ENCODE peak calls at places on chromosomes 13 and 19, in eight cellular contexts. I is DMS153; D is endothelial cell; F is WTC11; G is H7; Q is renal cortical epithelial cell; C is ascending aorta; Y is stimulated activated CD4-positive, alpha-beta T cell treated with anti-CD3 and anti-CD28 coated beads, Interleukin-12 subunit alpha, Interleukin-12 subunit beta, amount 100 ng/mL, for 4 hours. R is an unnamed sample.

GRCh38 chr13:49569993-49570689 is 15.2 kb downstream of the RCBTB1 start:
- DNase-seq in Y (no peak), D (no peak), F (no peak), Q (peak), C (no peak), G (no peak), I (no peak), R (no peak)

GRCh38 chr13:35157143-35157755 is 215.2 kb downstream of the NBEA start:
- DNase-seq in I (peak), D (peak), F (peak), C (no peak), Q (peak), G (peak), Y (no peak), R (no peak)

GRCh38 chr19:19110410-19111137 is 27.7 kb downstream of the TMEM161A start:
- DNase-seq in I (no peak), C (no peak), Y (peak), D (peak), Q (no peak), F (peak), G (peak), R (no peak)

GRCh38 chr19:10751109-10751972 is 33.5 kb downstream of the DNM2 start:
- DNase-seq in C (no peak), I (peak), Y (no peak), Q (peak), G (no peak), F (no peak), D (peak), R (no peak)

GRCh38 chr19:38250821-38251563 is 5.2 kb downstream of the PPP1R14A start:
- DNase-seq in C (peak), D (no peak), I (no peak), Q (no peak), G (peak), Y (no peak), F (peak), R (peak)

GRCh38 chr19:45507864-45508680 is 793 bp downstream of the VASP start:
- DNase-seq in I (peak), C (no peak), Y (no peak), G (peak), F (peak), Q (no peak), D (peak), R (peak)

GRCh38 chr19:31092189-31092753 is 257.0 kb downstream of the TSHZ3 start:
- DNase-seq in G (no peak), Q (no peak), D (no peak), F (no peak), C (no peak), I (no peak), Y (no peak), R (no peak)

GRCh38 chr13:99085846-99086148 is 107.9 kb upstream of the DOCK9 start:
- DNase-seq in Y (no peak), I (no peak), D (no peak), Q (no peak), C (no peak), F (peak), G (no peak), R (no peak)

GRCh38 chr19:17576758-17577532 is 21.5 kb downstream of the COLGALT1 start:
- DNase-seq in D (no peak), Q (no peak), G (peak), C (no peak), F (peak), Y (peak), I (no peak), R (no peak)

GRCh38 chr19:48103922-48104321 is 6.7 kb downstream of the PLA2G4C start:
- DNase-seq in G (no peak), I (no peak), D (no peak), Y (no peak), Q (no peak), C (no peak), F (no peak), R (no peak)

GRCh38 chr13:112329376-112329775 is 46.8 kb upstream of the SPACA7 start:
- DNase-seq in I (no peak), Q (no peak), G (peak), Y (no peak), F (no peak), C (no peak), D (no peak), R (no peak)

GRCh38 chr19:30361107-30361447 is 11.1 kb upstream of the ZNF536 start:
- DNase-seq in D (no peak), I (no peak), Q (no peak), Y (no peak), C (no peak), G (no peak), F (no peak), R (no peak)

GRCh38 chr19:29690842-29691241 is 24.2 kb downstream of the C19orf12 start:
- DNase-seq in D (no peak), I (no peak), Q (peak), G (peak), C (no peak), Y (peak), F (peak), R (peak)